ENCODE peak calls at places on chromosomes 16 and 17, in four cellular contexts. R is AG04450, P is body of pancreas, B is stomach. G is an unnamed sample.

GRCh38 chr16:67329901-67330300 is 3.3 kb downstream of the LRRC36 start:
- DNase-seq in R (no peak), B (no peak), P (no peak), G (no peak)

GRCh38 chr17:83008526-83008925 is 70.9 kb upstream of the METRNL start:
- DNase-seq in P (no peak), R (no peak), B (no peak), G (no peak)

GRCh38 chr17:15782809-15783208 is 50.7 kb downstream of the TBC1D26 start:
- DNase-seq in B (peak; percentile 45), P (peak; percentile 53), R (no peak), G (no peak)

GRCh38 chr17:13228711-13229110 is 210.9 kb upstream of the ELAC2 start:
- DNase-seq in P (no peak), R (no peak), B (no peak), G (no peak)

GRCh38 chr16:27844826-27845225 is 218.7 kb downstream of the GSG1L start:
- DNase-seq in R (no peak), P (no peak), B (peak; percentile 13), G (no peak)

GRCh38 chr16:25676820-25677219 is 14.9 kb upstream of the HS3ST4 start:
- DNase-seq in P (no peak), R (no peak), B (no peak), G (no peak)

GRCh38 chr16:88355389-88356123 is 27.2 kb upstream of the ZNF469 start:
- DNase-seq in P (no peak), R (no peak), B (no peak), G (no peak)

GRCh38 chr17:2900842-2901241 is 104.6 kb downstream of the RAP1GAP2 start:
- DNase-seq in R (no peak), B (no peak), P (no peak), G (no peak)

GRCh38 chr17:18235743-18236256 is 10.4 kb downstream of the LLGL1 start:
- DNase-seq in B (no peak), P (no peak), R (no peak), G (peak; percentile 82)

GRCh38 chr17:29076087-29076486 is 33.1 kb downstream of the PIPOX start:
- DNase-seq in R (no peak), B (no peak), P (no peak), G (no peak)

GRCh38 chr16:10979717-10980601 is 35.6 kb downstream of the CLEC16A start:
- DNase-seq in B (no peak), P (peak; percentile 38), R (no peak), G (no peak)

GRCh38 chr17:8800656-8801055 is 1.5 kb upstream of the MFSD6L start:
- DNase-seq in P (no peak), R (no peak), B (no peak), G (no peak)

GRCh38 chr17:69869667-69870066 is 205.4 kb upstream of the KCNJ16 start:
- DNase-seq in P (no peak), B (no peak), R (no peak), G (no peak)

GRCh38 chr16:23365602-23366240 is 63.6 kb downstream of the SCNN1B start:
- DNase-seq in B (no peak), P (peak; percentile 63), R (no peak), G (peak; percentile 25)

GRCh38 chr17:41263212-41263611 is 2.0 kb upstream of the KRTAP9-6 start:
- DNase-seq in R (no peak), B (no peak), P (no peak), G (no peak)

GRCh38 chr17:68103148-68103547 is 67.6 kb downstream of the KPNA2 start:
- DNase-seq in R (no peak), P (no peak), B (no peak), G (no peak)

GRCh38 chr16:24609740-24610420 is 70.5 kb downstream of the RBBP6 start:
- DNase-seq in B (peak; percentile 54), P (peak; percentile 69), R (no peak), G (peak; percentile 54)

DNA sequence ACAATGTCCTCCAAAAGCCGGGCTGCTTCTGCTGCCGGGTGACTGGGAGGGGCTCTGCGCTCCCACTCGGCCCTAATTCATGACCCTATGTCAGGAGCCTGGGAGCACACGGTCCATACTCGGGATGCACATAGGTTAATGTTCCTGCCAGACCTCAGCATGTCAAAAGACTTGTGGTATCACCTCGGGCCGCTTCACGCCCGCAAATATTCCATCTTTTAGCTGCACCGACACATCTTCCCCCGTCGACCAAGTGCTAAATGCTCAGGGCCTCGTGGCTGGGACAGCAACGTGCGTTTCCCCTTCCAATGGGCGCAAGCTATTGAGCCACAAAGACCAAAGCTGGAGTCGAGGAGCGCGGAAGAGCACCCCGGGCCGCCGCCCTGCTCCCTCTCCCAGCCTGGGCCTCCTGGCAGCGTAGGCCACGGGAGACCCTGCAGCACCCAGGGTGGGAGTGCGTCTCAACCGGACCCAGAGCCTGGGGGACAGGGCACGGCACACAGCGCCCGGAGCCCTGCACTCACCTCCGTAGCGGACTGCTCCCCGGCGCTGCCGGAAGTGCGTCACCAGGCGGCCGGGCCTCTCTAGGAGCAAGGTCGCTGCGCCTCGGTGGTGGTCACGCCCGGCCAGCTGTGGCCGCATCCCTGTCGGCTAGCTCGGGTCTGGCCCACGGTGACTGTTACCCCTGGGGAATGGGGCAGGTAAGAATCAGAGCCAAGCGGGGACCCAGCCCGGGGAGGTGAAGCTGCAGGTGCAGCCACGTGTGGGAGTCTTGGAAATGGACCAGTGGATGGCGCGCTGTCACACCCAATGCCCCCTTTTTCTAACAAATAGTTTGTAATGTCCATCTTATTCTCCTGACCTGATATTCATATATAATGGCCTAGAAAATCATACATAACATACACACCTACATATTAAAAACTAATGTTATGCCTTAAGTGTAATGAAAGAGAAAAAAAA is at the start of gene ZNF23:
- DNase-seq in R (peak; percentile 49), P (peak; percentile 85), B (peak; percentile 88), G (peak; percentile 68)
- TF ChIP-seq CTCF in R (peak; percentile 9), P (no peak), B (no peak), G (peak; percentile 4)

GRCh38 chr17:40069751-40070643 is 7.2 kb downstream of the THRA start:
- DNase-seq in B (peak; percentile 78), P (peak; percentile 79), R (no peak), G (peak; percentile 82)
- TF ChIP-seq CTCF in B (no peak), P (no peak), R (peak; percentile 48), G (peak; percentile 34)

GRCh38 chr17:48854774-48855476 is 24.1 kb downstream of the CALCOCO2 start:
- DNase-seq in R (no peak), P (no peak), B (no peak), G (no peak)

GRCh38 chr17:48856122-48856821 is 25.4 kb downstream of the CALCOCO2 start:
- DNase-seq in R (no peak), P (no peak), B (no peak), G (no peak)

DNA sequence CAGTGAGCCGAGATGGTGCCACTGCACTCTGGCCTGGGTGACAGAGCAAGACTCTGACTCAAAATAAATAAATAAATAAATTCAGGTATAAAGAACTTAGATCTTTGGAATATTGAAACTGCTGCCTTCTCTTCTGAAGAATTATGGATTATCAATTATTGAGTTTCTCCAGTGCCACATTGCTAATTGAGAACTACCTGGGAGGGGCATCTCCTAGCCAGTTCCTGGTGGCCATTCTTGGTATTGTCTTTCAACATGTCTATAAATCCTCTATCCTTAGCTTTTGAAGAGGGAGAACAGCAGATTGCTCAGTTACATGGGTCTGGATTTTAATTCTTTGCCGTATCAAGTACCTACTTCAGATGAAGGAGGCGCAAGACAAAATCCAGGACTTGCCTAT is 29.2 kb downstream of the CALCOCO2 start:
- DNase-seq in R (no peak), B (no peak), P (no peak), G (no peak)
- TF ChIP-seq CTCF in R (peak; percentile 25), B (no peak), P (peak; percentile 18), G (no peak)

DNA sequence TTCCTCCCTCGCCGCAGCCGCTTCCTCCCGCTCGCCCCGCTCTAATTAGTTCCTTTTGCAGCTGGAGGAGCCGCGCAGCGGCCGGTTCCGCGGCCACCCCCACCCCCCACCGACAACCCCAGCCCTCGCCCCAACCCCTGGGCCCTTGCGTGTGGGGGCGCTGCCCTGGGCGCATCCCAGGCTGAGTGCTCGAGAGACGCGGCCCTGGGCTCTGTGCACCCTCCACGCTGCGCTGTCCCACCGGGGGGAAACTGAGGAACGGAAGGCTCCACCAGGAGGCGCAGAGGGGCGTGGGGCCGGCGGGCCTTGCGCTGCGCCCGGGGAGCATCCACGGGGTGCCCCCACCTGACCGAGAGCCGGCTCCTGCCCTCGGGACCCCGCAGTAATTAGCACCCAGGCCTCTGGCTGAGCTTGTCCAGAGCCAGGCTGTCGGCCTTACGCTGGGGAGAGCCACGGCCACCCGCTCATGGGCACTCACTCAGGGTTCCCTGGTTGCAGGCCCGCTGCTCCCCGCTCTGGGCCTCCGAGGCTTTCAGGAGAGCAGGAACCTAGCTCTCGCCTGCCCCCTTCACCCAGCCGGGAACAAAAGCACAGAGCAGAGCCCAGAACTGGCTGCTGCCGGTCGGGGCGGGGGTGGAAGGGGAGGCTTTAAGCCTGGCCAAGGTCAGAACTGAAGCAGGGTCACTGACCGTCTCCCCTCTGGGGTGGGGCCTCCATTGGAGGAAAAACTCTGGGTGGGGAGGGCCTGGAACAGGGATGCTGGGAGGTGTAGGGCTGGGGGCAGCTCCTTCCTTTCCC is 12.1 kb downstream of the GLIS2 start:
- DNase-seq in R (no peak), B (peak; percentile 83), P (peak; percentile 89), G (no peak)
- TF ChIP-seq CTCF in R (peak; percentile 64), B (peak; percentile 36), P (peak; percentile 54), G (no peak)

DNA sequence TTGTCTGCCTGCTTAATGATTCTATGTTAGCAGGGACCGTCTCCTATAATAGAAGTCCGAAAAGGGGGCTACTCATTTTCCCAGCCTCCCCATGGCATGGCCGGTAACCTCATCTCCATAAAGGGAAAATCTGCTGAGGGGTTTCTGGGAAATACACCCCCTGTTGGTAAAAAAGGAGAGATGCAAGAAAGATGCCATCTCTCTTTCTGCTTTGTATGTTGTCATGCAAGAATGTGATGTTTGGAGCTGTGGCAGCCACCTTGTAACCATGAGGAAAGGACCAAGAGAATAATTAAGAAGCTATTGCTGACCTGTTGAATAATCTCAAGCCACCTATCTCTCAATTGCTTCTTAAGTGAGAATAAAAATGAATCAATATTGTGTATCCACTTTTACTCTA is 94.8 kb upstream of the XYLT1 start:
- DNase-seq in R (no peak), B (no peak), P (no peak), G (no peak)
- TF ChIP-seq CTCF in R (no peak), B (no peak), P (no peak), G (no peak)

GRCh38 chr16:70770291-70770967 is 30.5 kb downstream of the VAC14 start:
- DNase-seq in R (no peak), P (no peak), B (no peak), G (peak; percentile 20)
- TF ChIP-seq CTCF in R (no peak), P (no peak), B (no peak), G (no peak)

GRCh38 chr17:45813051-45813731 is 29.1 kb downstream of the CRHR1 start:
- DNase-seq in B (no peak), R (no peak), P (no peak), G (no peak)

GRCh38 chr17:45809484-45809883 is 25.4 kb downstream of the CRHR1 start:
- DNase-seq in P (no peak), B (no peak), R (no peak), G (no peak)

GRCh38 chr17:45808845-45809244 is 24.7 kb downstream of the CRHR1 start:
- DNase-seq in B (no peak), P (no peak), R (no peak), G (no peak)

GRCh38 chr17:45814622-45815606 is 29.8 kb upstream of the SPPL2C start:
- DNase-seq in B (no peak), R (no peak), P (no peak), G (no peak)

GRCh38 chr17:45812102-45812501 is 28.0 kb downstream of the CRHR1 start:
- DNase-seq in B (no peak), R (no peak), P (no peak), G (peak; percentile 30)
- TF ChIP-seq CTCF in B (no peak), R (no peak), P (no peak), G (peak; percentile 20)

G was measured in MCF 10A.